ENCODE peak calls at places on chromosome 16, in nine cellular contexts. One of them, this sample, is unnamed.

GRCh38 chr16:74749291-74750055 is 25.1 kb downstream of the FA2H start:
- DNase-seq in midbrain: no peak
- DNase-seq in memory B cell: no peak
- DNase-seq in stimulated activated CD4-positive, alpha-beta T cell treated with anti-CD3 and anti-CD28 coated beads, Interleukin-1b, Interleukin-23, amount 100 ng/mL, for 4 hours: no peak
- DNase-seq in RWPE1: no peak
- DNase-seq in activated naive CD4-positive, alpha-beta T cell: no peak
- DNase-seq in activated CD4-positive, CD25-positive, alpha-beta regulatory T cell treated with anti-CD3 and anti-CD28 coated beads, Interleukin-2, amount 50 U/mL, for 16 hours: no peak
- DNase-seq in Peyer's patch: no peak
- DNase-seq in activated T-helper 9 cell treated with anti-CD3 and anti-CD28 coated beads, Interleukin-2, amount 50 U/mL, for 16 hours: no peak
- DNase-seq in this sample: no peak

GRCh38 chr16:88385831-88386815 is 3.4 kb downstream of the ZNF469 start:
- DNase-seq in stimulated activated CD4-positive, alpha-beta T cell treated with anti-CD3 and anti-CD28 coated beads, Interleukin-1b, Interleukin-23, amount 100 ng/mL, for 4 hours: no peak
- DNase-seq in activated T-helper 9 cell treated with anti-CD3 and anti-CD28 coated beads, Interleukin-2, amount 50 U/mL, for 16 hours: no peak
- DNase-seq in activated naive CD4-positive, alpha-beta T cell: no peak
- DNase-seq in Peyer's patch: no peak
- DNase-seq in activated CD4-positive, CD25-positive, alpha-beta regulatory T cell treated with anti-CD3 and anti-CD28 coated beads, Interleukin-2, amount 50 U/mL, for 16 hours: no peak
- DNase-seq in RWPE1: no peak
- DNase-seq in memory B cell: no peak
- DNase-seq in midbrain: no peak
- DNase-seq in this sample: no peak

GRCh38 chr16:28192811-28193529 is 18.8 kb downstream of the XPO6 start:
- DNase-seq in stimulated activated CD4-positive, alpha-beta T cell treated with anti-CD3 and anti-CD28 coated beads, Interleukin-1b, Interleukin-23, amount 100 ng/mL, for 4 hours: peak
- DNase-seq in midbrain: no peak
- DNase-seq in activated CD4-positive, CD25-positive, alpha-beta regulatory T cell treated with anti-CD3 and anti-CD28 coated beads, Interleukin-2, amount 50 U/mL, for 16 hours: peak
- DNase-seq in activated T-helper 9 cell treated with anti-CD3 and anti-CD28 coated beads, Interleukin-2, amount 50 U/mL, for 16 hours: peak
- DNase-seq in memory B cell: peak
- DNase-seq in RWPE1: no peak
- DNase-seq in Peyer's patch: peak
- DNase-seq in activated naive CD4-positive, alpha-beta T cell: peak
- DNase-seq in this sample: no peak

GRCh38 chr16:4933871-4934395 is 3.0 kb downstream of the PPL start:
- DNase-seq in stimulated activated CD4-positive, alpha-beta T cell treated with anti-CD3 and anti-CD28 coated beads, Interleukin-1b, Interleukin-23, amount 100 ng/mL, for 4 hours: no peak
- DNase-seq in memory B cell: no peak
- DNase-seq in Peyer's patch: no peak
- DNase-seq in midbrain: no peak
- DNase-seq in RWPE1: no peak
- DNase-seq in activated CD4-positive, CD25-positive, alpha-beta regulatory T cell treated with anti-CD3 and anti-CD28 coated beads, Interleukin-2, amount 50 U/mL, for 16 hours: no peak
- DNase-seq in activated naive CD4-positive, alpha-beta T cell: no peak
- DNase-seq in activated T-helper 9 cell treated with anti-CD3 and anti-CD28 coated beads, Interleukin-2, amount 50 U/mL, for 16 hours: no peak
- DNase-seq in this sample: no peak

GRCh38 chr16:64309398-64310110 is 812.3 kb downstream of the CDH11 start:
- DNase-seq in activated naive CD4-positive, alpha-beta T cell: no peak
- DNase-seq in midbrain: no peak
- DNase-seq in memory B cell: no peak
- DNase-seq in activated T-helper 9 cell treated with anti-CD3 and anti-CD28 coated beads, Interleukin-2, amount 50 U/mL, for 16 hours: no peak
- DNase-seq in stimulated activated CD4-positive, alpha-beta T cell treated with anti-CD3 and anti-CD28 coated beads, Interleukin-1b, Interleukin-23, amount 100 ng/mL, for 4 hours: no peak
- DNase-seq in activated CD4-positive, CD25-positive, alpha-beta regulatory T cell treated with anti-CD3 and anti-CD28 coated beads, Interleukin-2, amount 50 U/mL, for 16 hours: no peak
- DNase-seq in Peyer's patch: no peak
- DNase-seq in RWPE1: no peak
- DNase-seq in this sample: no peak

GRCh38 chr16:424033-424622 is 1.3 kb upstream of the RAB11FIP3 start:
- DNase-seq in activated CD4-positive, CD25-positive, alpha-beta regulatory T cell treated with anti-CD3 and anti-CD28 coated beads, Interleukin-2, amount 50 U/mL, for 16 hours: no peak
- DNase-seq in midbrain: peak
- DNase-seq in stimulated activated CD4-positive, alpha-beta T cell treated with anti-CD3 and anti-CD28 coated beads, Interleukin-1b, Interleukin-23, amount 100 ng/mL, for 4 hours: no peak
- DNase-seq in memory B cell: no peak
- DNase-seq in activated T-helper 9 cell treated with anti-CD3 and anti-CD28 coated beads, Interleukin-2, amount 50 U/mL, for 16 hours: no peak
- DNase-seq in activated naive CD4-positive, alpha-beta T cell: no peak
- DNase-seq in Peyer's patch: peak
- DNase-seq in RWPE1: peak
- DNase-seq in this sample: no peak

GRCh38 chr16:55000595-55000994 is 69.9 kb downstream of the IRX5 start:
- DNase-seq in activated CD4-positive, CD25-positive, alpha-beta regulatory T cell treated with anti-CD3 and anti-CD28 coated beads, Interleukin-2, amount 50 U/mL, for 16 hours: no peak
- DNase-seq in RWPE1: peak
- DNase-seq in memory B cell: no peak
- DNase-seq in activated T-helper 9 cell treated with anti-CD3 and anti-CD28 coated beads, Interleukin-2, amount 50 U/mL, for 16 hours: no peak
- DNase-seq in stimulated activated CD4-positive, alpha-beta T cell treated with anti-CD3 and anti-CD28 coated beads, Interleukin-1b, Interleukin-23, amount 100 ng/mL, for 4 hours: no peak
- DNase-seq in midbrain: no peak
- DNase-seq in activated naive CD4-positive, alpha-beta T cell: no peak
- DNase-seq in Peyer's patch: no peak
- DNase-seq in this sample: no peak

GRCh38 chr16:1397779-1398178 is 16.7 kb downstream of the UNKL start:
- DNase-seq in RWPE1: no peak
- DNase-seq in stimulated activated CD4-positive, alpha-beta T cell treated with anti-CD3 and anti-CD28 coated beads, Interleukin-1b, Interleukin-23, amount 100 ng/mL, for 4 hours: no peak
- DNase-seq in activated T-helper 9 cell treated with anti-CD3 and anti-CD28 coated beads, Interleukin-2, amount 50 U/mL, for 16 hours: no peak
- DNase-seq in memory B cell: no peak
- DNase-seq in Peyer's patch: no peak
- DNase-seq in activated naive CD4-positive, alpha-beta T cell: no peak
- DNase-seq in activated CD4-positive, CD25-positive, alpha-beta regulatory T cell treated with anti-CD3 and anti-CD28 coated beads, Interleukin-2, amount 50 U/mL, for 16 hours: no peak
- DNase-seq in midbrain: no peak
- DNase-seq in this sample: no peak

GRCh38 chr16:14325921-14326401 is 254.8 kb downstream of the MRTFB start:
- DNase-seq in activated T-helper 9 cell treated with anti-CD3 and anti-CD28 coated beads, Interleukin-2, amount 50 U/mL, for 16 hours: no peak
- DNase-seq in activated naive CD4-positive, alpha-beta T cell: no peak
- DNase-seq in activated CD4-positive, CD25-positive, alpha-beta regulatory T cell treated with anti-CD3 and anti-CD28 coated beads, Interleukin-2, amount 50 U/mL, for 16 hours: no peak
- DNase-seq in memory B cell: no peak
- DNase-seq in RWPE1: no peak
- DNase-seq in stimulated activated CD4-positive, alpha-beta T cell treated with anti-CD3 and anti-CD28 coated beads, Interleukin-1b, Interleukin-23, amount 100 ng/mL, for 4 hours: no peak
- DNase-seq in Peyer's patch: no peak
- DNase-seq in midbrain: no peak
- DNase-seq in this sample: peak

GRCh38 chr16:79449067-79449466 is 151.5 kb downstream of the MAF start:
- DNase-seq in activated T-helper 9 cell treated with anti-CD3 and anti-CD28 coated beads, Interleukin-2, amount 50 U/mL, for 16 hours: no peak
- DNase-seq in stimulated activated CD4-positive, alpha-beta T cell treated with anti-CD3 and anti-CD28 coated beads, Interleukin-1b, Interleukin-23, amount 100 ng/mL, for 4 hours: no peak
- DNase-seq in midbrain: no peak
- DNase-seq in memory B cell: no peak
- DNase-seq in Peyer's patch: no peak
- DNase-seq in RWPE1: no peak
- DNase-seq in activated naive CD4-positive, alpha-beta T cell: no peak
- DNase-seq in activated CD4-positive, CD25-positive, alpha-beta regulatory T cell treated with anti-CD3 and anti-CD28 coated beads, Interleukin-2, amount 50 U/mL, for 16 hours: no peak
- DNase-seq in this sample: no peak

GRCh38 chr16:57540906-57541753 is 1.3 kb upstream of the ADGRG5 start:
- DNase-seq in activated naive CD4-positive, alpha-beta T cell: no peak
- DNase-seq in stimulated activated CD4-positive, alpha-beta T cell treated with anti-CD3 and anti-CD28 coated beads, Interleukin-1b, Interleukin-23, amount 100 ng/mL, for 4 hours: no peak
- DNase-seq in Peyer's patch: no peak
- DNase-seq in RWPE1: peak
- DNase-seq in activated CD4-positive, CD25-positive, alpha-beta regulatory T cell treated with anti-CD3 and anti-CD28 coated beads, Interleukin-2, amount 50 U/mL, for 16 hours: no peak
- DNase-seq in activated T-helper 9 cell treated with anti-CD3 and anti-CD28 coated beads, Interleukin-2, amount 50 U/mL, for 16 hours: no peak
- DNase-seq in midbrain: no peak
- DNase-seq in memory B cell: no peak
- DNase-seq in this sample: no peak

GRCh38 chr16:1870365-1871082 is 1.4 kb downstream of the MEIOB start:
- DNase-seq in stimulated activated CD4-positive, alpha-beta T cell treated with anti-CD3 and anti-CD28 coated beads, Interleukin-1b, Interleukin-23, amount 100 ng/mL, for 4 hours: no peak
- DNase-seq in RWPE1: peak
- DNase-seq in memory B cell: no peak
- DNase-seq in activated CD4-positive, CD25-positive, alpha-beta regulatory T cell treated with anti-CD3 and anti-CD28 coated beads, Interleukin-2, amount 50 U/mL, for 16 hours: no peak
- DNase-seq in midbrain: no peak
- DNase-seq in activated naive CD4-positive, alpha-beta T cell: no peak
- DNase-seq in Peyer's patch: no peak
- DNase-seq in activated T-helper 9 cell treated with anti-CD3 and anti-CD28 coated beads, Interleukin-2, amount 50 U/mL, for 16 hours: no peak
- DNase-seq in this sample: no peak

GRCh38 chr16:78737630-78738029 is 638.2 kb downstream of the WWOX start:
- DNase-seq in activated naive CD4-positive, alpha-beta T cell: no peak
- DNase-seq in activated T-helper 9 cell treated with anti-CD3 and anti-CD28 coated beads, Interleukin-2, amount 50 U/mL, for 16 hours: no peak
- DNase-seq in RWPE1: no peak
- DNase-seq in activated CD4-positive, CD25-positive, alpha-beta regulatory T cell treated with anti-CD3 and anti-CD28 coated beads, Interleukin-2, amount 50 U/mL, for 16 hours: no peak
- DNase-seq in Peyer's patch: no peak
- DNase-seq in memory B cell: no peak
- DNase-seq in stimulated activated CD4-positive, alpha-beta T cell treated with anti-CD3 and anti-CD28 coated beads, Interleukin-1b, Interleukin-23, amount 100 ng/mL, for 4 hours: no peak
- DNase-seq in midbrain: no peak
- DNase-seq in this sample: no peak

GRCh38 chr16:88763502-88764053 is 21.4 kb downstream of the PIEZO1 start:
- DNase-seq in midbrain: no peak
- DNase-seq in Peyer's patch: no peak
- DNase-seq in activated T-helper 9 cell treated with anti-CD3 and anti-CD28 coated beads, Interleukin-2, amount 50 U/mL, for 16 hours: no peak
- DNase-seq in activated naive CD4-positive, alpha-beta T cell: no peak
- DNase-seq in stimulated activated CD4-positive, alpha-beta T cell treated with anti-CD3 and anti-CD28 coated beads, Interleukin-1b, Interleukin-23, amount 100 ng/mL, for 4 hours: no peak
- DNase-seq in memory B cell: no peak
- DNase-seq in RWPE1: no peak
- DNase-seq in activated CD4-positive, CD25-positive, alpha-beta regulatory T cell treated with anti-CD3 and anti-CD28 coated beads, Interleukin-2, amount 50 U/mL, for 16 hours: no peak
- DNase-seq in this sample: no peak

GRCh38 chr16:12613131-12613991 is 190.3 kb downstream of the CPPED1 start:
- DNase-seq in activated T-helper 9 cell treated with anti-CD3 and anti-CD28 coated beads, Interleukin-2, amount 50 U/mL, for 16 hours: no peak
- DNase-seq in midbrain: no peak
- DNase-seq in stimulated activated CD4-positive, alpha-beta T cell treated with anti-CD3 and anti-CD28 coated beads, Interleukin-1b, Interleukin-23, amount 100 ng/mL, for 4 hours: peak
- DNase-seq in activated naive CD4-positive, alpha-beta T cell: no peak
- DNase-seq in Peyer's patch: peak
- DNase-seq in activated CD4-positive, CD25-positive, alpha-beta regulatory T cell treated with anti-CD3 and anti-CD28 coated beads, Interleukin-2, amount 50 U/mL, for 16 hours: no peak
- DNase-seq in RWPE1: peak
- DNase-seq in memory B cell: no peak
- DNase-seq in this sample: no peak

GRCh38 chr16:46972971-46973456 is 460 bp downstream of the DNAJA2 start:
- DNase-seq in RWPE1: no peak
- DNase-seq in activated T-helper 9 cell treated with anti-CD3 and anti-CD28 coated beads, Interleukin-2, amount 50 U/mL, for 16 hours: peak
- DNase-seq in midbrain: no peak
- DNase-seq in Peyer's patch: peak
- DNase-seq in activated naive CD4-positive, alpha-beta T cell: peak
- DNase-seq in memory B cell: no peak
- DNase-seq in stimulated activated CD4-positive, alpha-beta T cell treated with anti-CD3 and anti-CD28 coated beads, Interleukin-1b, Interleukin-23, amount 100 ng/mL, for 4 hours: no peak
- DNase-seq in activated CD4-positive, CD25-positive, alpha-beta regulatory T cell treated with anti-CD3 and anti-CD28 coated beads, Interleukin-2, amount 50 U/mL, for 16 hours: no peak
- DNase-seq in this sample: no peak

GRCh38 chr16:59210955-59211541 is 476.9 kb upstream of the GOT2 start:
- DNase-seq in activated naive CD4-positive, alpha-beta T cell: no peak
- DNase-seq in stimulated activated CD4-positive, alpha-beta T cell treated with anti-CD3 and anti-CD28 coated beads, Interleukin-1b, Interleukin-23, amount 100 ng/mL, for 4 hours: no peak
- DNase-seq in activated CD4-positive, CD25-positive, alpha-beta regulatory T cell treated with anti-CD3 and anti-CD28 coated beads, Interleukin-2, amount 50 U/mL, for 16 hours: no peak
- DNase-seq in Peyer's patch: no peak
- DNase-seq in activated T-helper 9 cell treated with anti-CD3 and anti-CD28 coated beads, Interleukin-2, amount 50 U/mL, for 16 hours: no peak
- DNase-seq in memory B cell: no peak
- DNase-seq in RWPE1: no peak
- DNase-seq in midbrain: no peak
- DNase-seq in this sample: no peak

GRCh38 chr16:81493755-81494433 is 49.3 kb downstream of the CMIP start:
- DNase-seq in midbrain: no peak
- DNase-seq in memory B cell: no peak
- DNase-seq in RWPE1: peak
- DNase-seq in activated T-helper 9 cell treated with anti-CD3 and anti-CD28 coated beads, Interleukin-2, amount 50 U/mL, for 16 hours: peak
- DNase-seq in stimulated activated CD4-positive, alpha-beta T cell treated with anti-CD3 and anti-CD28 coated beads, Interleukin-1b, Interleukin-23, amount 100 ng/mL, for 4 hours: peak
- DNase-seq in Peyer's patch: peak
- DNase-seq in activated CD4-positive, CD25-positive, alpha-beta regulatory T cell treated with anti-CD3 and anti-CD28 coated beads, Interleukin-2, amount 50 U/mL, for 16 hours: no peak
- DNase-seq in activated naive CD4-positive, alpha-beta T cell: no peak
- DNase-seq in this sample: no peak

GRCh38 chr16:17718495-17718894 is 247.7 kb upstream of the XYLT1 start:
- DNase-seq in midbrain: no peak
- DNase-seq in RWPE1: no peak
- DNase-seq in activated naive CD4-positive, alpha-beta T cell: no peak
- DNase-seq in memory B cell: no peak
- DNase-seq in activated T-helper 9 cell treated with anti-CD3 and anti-CD28 coated beads, Interleukin-2, amount 50 U/mL, for 16 hours: no peak
- DNase-seq in activated CD4-positive, CD25-positive, alpha-beta regulatory T cell treated with anti-CD3 and anti-CD28 coated beads, Interleukin-2, amount 50 U/mL, for 16 hours: no peak
- DNase-seq in Peyer's patch: no peak
- DNase-seq in stimulated activated CD4-positive, alpha-beta T cell treated with anti-CD3 and anti-CD28 coated beads, Interleukin-1b, Interleukin-23, amount 100 ng/mL, for 4 hours: no peak
- DNase-seq in this sample: no peak

GRCh38 chr16:12837344-12837743 is 33.7 kb upstream of the CPPED1 start:
- DNase-seq in Peyer's patch: no peak
- DNase-seq in activated T-helper 9 cell treated with anti-CD3 and anti-CD28 coated beads, Interleukin-2, amount 50 U/mL, for 16 hours: no peak
- DNase-seq in RWPE1: no peak
- DNase-seq in midbrain: no peak
- DNase-seq in activated CD4-positive, CD25-positive, alpha-beta regulatory T cell treated with anti-CD3 and anti-CD28 coated beads, Interleukin-2, amount 50 U/mL, for 16 hours: no peak
- DNase-seq in activated naive CD4-positive, alpha-beta T cell: no peak
- DNase-seq in memory B cell: no peak
- DNase-seq in stimulated activated CD4-positive, alpha-beta T cell treated with anti-CD3 and anti-CD28 coated beads, Interleukin-1b, Interleukin-23, amount 100 ng/mL, for 4 hours: no peak
- DNase-seq in this sample: no peak

GRCh38 chr16:56415849-56416248 is 9.5 kb downstream of the AMFR start:
- DNase-seq in activated CD4-positive, CD25-positive, alpha-beta regulatory T cell treated with anti-CD3 and anti-CD28 coated beads, Interleukin-2, amount 50 U/mL, for 16 hours: no peak
- DNase-seq in Peyer's patch: no peak
- DNase-seq in midbrain: no peak
- DNase-seq in activated naive CD4-positive, alpha-beta T cell: no peak
- DNase-seq in activated T-helper 9 cell treated with anti-CD3 and anti-CD28 coated beads, Interleukin-2, amount 50 U/mL, for 16 hours: no peak
- DNase-seq in stimulated activated CD4-positive, alpha-beta T cell treated with anti-CD3 and anti-CD28 coated beads, Interleukin-1b, Interleukin-23, amount 100 ng/mL, for 4 hours: no peak
- DNase-seq in memory B cell: no peak
- DNase-seq in RWPE1: no peak
- DNase-seq in this sample: no peak

GRCh38 chr16:6880263-6880662 is 452.4 kb upstream of the RBFOX1 start:
- DNase-seq in memory B cell: no peak
- DNase-seq in stimulated activated CD4-positive, alpha-beta T cell treated with anti-CD3 and anti-CD28 coated beads, Interleukin-1b, Interleukin-23, amount 100 ng/mL, for 4 hours: no peak
- DNase-seq in Peyer's patch: no peak
- DNase-seq in activated CD4-positive, CD25-positive, alpha-beta regulatory T cell treated with anti-CD3 and anti-CD28 coated beads, Interleukin-2, amount 50 U/mL, for 16 hours: no peak
- DNase-seq in midbrain: no peak
- DNase-seq in activated naive CD4-positive, alpha-beta T cell: no peak
- DNase-seq in activated T-helper 9 cell treated with anti-CD3 and anti-CD28 coated beads, Interleukin-2, amount 50 U/mL, for 16 hours: no peak
- DNase-seq in RWPE1: no peak
- DNase-seq in this sample: no peak

GRCh38 chr16:29154100-29154499 is 169.2 kb downstream of the LAT start:
- DNase-seq in activated naive CD4-positive, alpha-beta T cell: no peak
- DNase-seq in activated T-helper 9 cell treated with anti-CD3 and anti-CD28 coated beads, Interleukin-2, amount 50 U/mL, for 16 hours: no peak
- DNase-seq in memory B cell: no peak
- DNase-seq in midbrain: no peak
- DNase-seq in Peyer's patch: no peak
- DNase-seq in stimulated activated CD4-positive, alpha-beta T cell treated with anti-CD3 and anti-CD28 coated beads, Interleukin-1b, Interleukin-23, amount 100 ng/mL, for 4 hours: no peak
- DNase-seq in activated CD4-positive, CD25-positive, alpha-beta regulatory T cell treated with anti-CD3 and anti-CD28 coated beads, Interleukin-2, amount 50 U/mL, for 16 hours: no peak
- DNase-seq in RWPE1: no peak
- DNase-seq in this sample: no peak

GRCh38 chr16:66152841-66153525 is 213.5 kb upstream of the CDH5 start:
- DNase-seq in Peyer's patch: no peak
- DNase-seq in activated naive CD4-positive, alpha-beta T cell: no peak
- DNase-seq in stimulated activated CD4-positive, alpha-beta T cell treated with anti-CD3 and anti-CD28 coated beads, Interleukin-1b, Interleukin-23, amount 100 ng/mL, for 4 hours: no peak
- DNase-seq in activated CD4-positive, CD25-positive, alpha-beta regulatory T cell treated with anti-CD3 and anti-CD28 coated beads, Interleukin-2, amount 50 U/mL, for 16 hours: no peak
- DNase-seq in midbrain: no peak
- DNase-seq in memory B cell: no peak
- DNase-seq in RWPE1: no peak
- DNase-seq in activated T-helper 9 cell treated with anti-CD3 and anti-CD28 coated beads, Interleukin-2, amount 50 U/mL, for 16 hours: no peak
- DNase-seq in this sample: no peak

GRCh38 chr16:27708651-27709050 is 158.7 kb downstream of the KATNIP start:
- DNase-seq in memory B cell: no peak
- DNase-seq in activated T-helper 9 cell treated with anti-CD3 and anti-CD28 coated beads, Interleukin-2, amount 50 U/mL, for 16 hours: no peak
- DNase-seq in Peyer's patch: peak
- DNase-seq in midbrain: no peak
- DNase-seq in RWPE1: no peak
- DNase-seq in stimulated activated CD4-positive, alpha-beta T cell treated with anti-CD3 and anti-CD28 coated beads, Interleukin-1b, Interleukin-23, amount 100 ng/mL, for 4 hours: no peak
- DNase-seq in activated CD4-positive, CD25-positive, alpha-beta regulatory T cell treated with anti-CD3 and anti-CD28 coated beads, Interleukin-2, amount 50 U/mL, for 16 hours: no peak
- DNase-seq in activated naive CD4-positive, alpha-beta T cell: no peak
- DNase-seq in this sample: no peak

GRCh38 chr16:48603647-48604376 is 6.2 kb downstream of the N4BP1 start:
- DNase-seq in stimulated activated CD4-positive, alpha-beta T cell treated with anti-CD3 and anti-CD28 coated beads, Interleukin-1b, Interleukin-23, amount 100 ng/mL, for 4 hours: no peak
- DNase-seq in memory B cell: no peak
- DNase-seq in activated CD4-positive, CD25-positive, alpha-beta regulatory T cell treated with anti-CD3 and anti-CD28 coated beads, Interleukin-2, amount 50 U/mL, for 16 hours: no peak
- DNase-seq in Peyer's patch: no peak
- DNase-seq in activated T-helper 9 cell treated with anti-CD3 and anti-CD28 coated beads, Interleukin-2, amount 50 U/mL, for 16 hours: no peak
- DNase-seq in RWPE1: no peak
- DNase-seq in activated naive CD4-positive, alpha-beta T cell: no peak
- DNase-seq in midbrain: no peak
- DNase-seq in this sample: no peak

GRCh38 chr16:8950580-8951077 is 13.1 kb downstream of the USP7 start:
- DNase-seq in memory B cell: no peak
- DNase-seq in Peyer's patch: no peak
- DNase-seq in midbrain: no peak
- DNase-seq in RWPE1: no peak
- DNase-seq in stimulated activated CD4-positive, alpha-beta T cell treated with anti-CD3 and anti-CD28 coated beads, Interleukin-1b, Interleukin-23, amount 100 ng/mL, for 4 hours: no peak
- DNase-seq in activated T-helper 9 cell treated with anti-CD3 and anti-CD28 coated beads, Interleukin-2, amount 50 U/mL, for 16 hours: no peak
- DNase-seq in activated CD4-positive, CD25-positive, alpha-beta regulatory T cell treated with anti-CD3 and anti-CD28 coated beads, Interleukin-2, amount 50 U/mL, for 16 hours: no peak
- DNase-seq in activated naive CD4-positive, alpha-beta T cell: no peak
- DNase-seq in this sample: no peak

GRCh38 chr16:8989099-8989878 is 25.6 kb upstream of the USP7 start:
- DNase-seq in activated T-helper 9 cell treated with anti-CD3 and anti-CD28 coated beads, Interleukin-2, amount 50 U/mL, for 16 hours: no peak
- DNase-seq in midbrain: no peak
- DNase-seq in activated naive CD4-positive, alpha-beta T cell: no peak
- DNase-seq in RWPE1: no peak
- DNase-seq in activated CD4-positive, CD25-positive, alpha-beta regulatory T cell treated with anti-CD3 and anti-CD28 coated beads, Interleukin-2, amount 50 U/mL, for 16 hours: no peak
- DNase-seq in Peyer's patch: peak
- DNase-seq in memory B cell: no peak
- DNase-seq in stimulated activated CD4-positive, alpha-beta T cell treated with anti-CD3 and anti-CD28 coated beads, Interleukin-1b, Interleukin-23, amount 100 ng/mL, for 4 hours: no peak
- DNase-seq in this sample: no peak

GRCh38 chr16:86924537-86924936 is 346.2 kb downstream of the FOXL1 start:
- DNase-seq in Peyer's patch: no peak
- DNase-seq in memory B cell: no peak
- DNase-seq in activated T-helper 9 cell treated with anti-CD3 and anti-CD28 coated beads, Interleukin-2, amount 50 U/mL, for 16 hours: no peak
- DNase-seq in activated CD4-positive, CD25-positive, alpha-beta regulatory T cell treated with anti-CD3 and anti-CD28 coated beads, Interleukin-2, amount 50 U/mL, for 16 hours: no peak
- DNase-seq in activated naive CD4-positive, alpha-beta T cell: no peak
- DNase-seq in RWPE1: no peak
- DNase-seq in stimulated activated CD4-positive, alpha-beta T cell treated with anti-CD3 and anti-CD28 coated beads, Interleukin-1b, Interleukin-23, amount 100 ng/mL, for 4 hours: no peak
- DNase-seq in midbrain: no peak
- DNase-seq in this sample: no peak

GRCh38 chr16:81486555-81487061 is 42.0 kb downstream of the CMIP start:
- DNase-seq in stimulated activated CD4-positive, alpha-beta T cell treated with anti-CD3 and anti-CD28 coated beads, Interleukin-1b, Interleukin-23, amount 100 ng/mL, for 4 hours: no peak
- DNase-seq in activated CD4-positive, CD25-positive, alpha-beta regulatory T cell treated with anti-CD3 and anti-CD28 coated beads, Interleukin-2, amount 50 U/mL, for 16 hours: no peak
- DNase-seq in memory B cell: no peak
- DNase-seq in activated naive CD4-positive, alpha-beta T cell: no peak
- DNase-seq in activated T-helper 9 cell treated with anti-CD3 and anti-CD28 coated beads, Interleukin-2, amount 50 U/mL, for 16 hours: no peak
- DNase-seq in Peyer's patch: no peak
- DNase-seq in midbrain: no peak
- DNase-seq in RWPE1: no peak
- DNase-seq in this sample: no peak

GRCh38 chr16:81715358-81716196 is 63.5 kb upstream of the PLCG2 start:
- DNase-seq in activated T-helper 9 cell treated with anti-CD3 and anti-CD28 coated beads, Interleukin-2, amount 50 U/mL, for 16 hours: no peak
- DNase-seq in activated CD4-positive, CD25-positive, alpha-beta regulatory T cell treated with anti-CD3 and anti-CD28 coated beads, Interleukin-2, amount 50 U/mL, for 16 hours: no peak
- DNase-seq in memory B cell: no peak
- DNase-seq in Peyer's patch: no peak
- DNase-seq in midbrain: no peak
- DNase-seq in RWPE1: no peak
- DNase-seq in activated naive CD4-positive, alpha-beta T cell: no peak
- DNase-seq in stimulated activated CD4-positive, alpha-beta T cell treated with anti-CD3 and anti-CD28 coated beads, Interleukin-1b, Interleukin-23, amount 100 ng/mL, for 4 hours: no peak
- DNase-seq in this sample: no peak